ENCODE peak calls at places on chromosomes 1 and 21, in seven cellular contexts. B is foreskin fibroblast; V is K562; N is SK-N-SH; C is CD4-positive, alpha-beta memory T cell; S is OCI-LY7; P is mesenchymal stem cell. Q is an unnamed sample.

GRCh38 chr1:43814401-43814800 is 107.1 kb downstream of the ST3GAL3 start:
- DNase-seq in V (no peak), C (no peak), S (no peak), P (no peak), N (no peak), B (no peak), Q (no peak)

GRCh38 chr1:232602622-232603021 is 27.3 kb downstream of the SIPA1L2 start:
- DNase-seq in C (no peak), S (peak; percentile 39), N (no peak), V (no peak), B (no peak), P (no peak), Q (no peak)

GRCh38 chr1:77942400-77943140 is 36.3 kb downstream of the FUBP1 start:
- DNase-seq in B (no peak), P (no peak), V (no peak), N (no peak), S (no peak), C (no peak), Q (no peak)

GRCh38 chr1:96559181-96559580 is 162.4 kb upstream of the PTBP2 start:
- DNase-seq in B (peak; percentile 17), P (peak; percentile 30), C (no peak), N (no peak), S (no peak), V (no peak), Q (no peak)

GRCh38 chr21:42447732-42448131 is 44.0 kb downstream of the UBASH3A start:
- DNase-seq in V (no peak), N (no peak), S (no peak), P (no peak), B (no peak), C (no peak), Q (no peak)

GRCh38 chr21:17730782-17731181 is 88.4 kb downstream of the C21orf91 start:
- DNase-seq in V (no peak), B (no peak), S (no peak), N (no peak), P (peak; percentile 48), C (no peak), Q (no peak)

GRCh38 chr21:45329261-45330074 is 41.8 kb upstream of the POFUT2 start:
- DNase-seq in B (no peak), C (no peak), S (no peak), N (no peak), V (no peak), P (no peak), Q (peak; percentile 88)

GRCh38 chr1:231828182-231828920 is 201.8 kb downstream of the DISC1 start:
- DNase-seq in V (no peak), S (no peak), C (no peak), B (peak; percentile 98), P (peak; percentile 95), N (no peak), Q (no peak)

GRCh38 chr1:147243228-147243685 is 773 bp downstream of the CHD1L start:
- DNase-seq in S (peak; percentile 58), V (peak; percentile 48), C (no peak), N (peak; percentile 65), B (no peak), P (no peak), Q (peak; percentile 54)

GRCh38 chr1:99445486-99445885 is 181.2 kb downstream of the PLPPR4 start:
- DNase-seq in P (no peak), S (no peak), N (no peak), B (peak; percentile 41), V (no peak), C (no peak), Q (no peak)

GRCh38 chr1:51093566-51093965 is 8.5 kb upstream of the C1orf185 start:
- DNase-seq in S (no peak), C (no peak), B (peak; percentile 8), P (no peak), V (no peak), N (no peak), Q (no peak)

GRCh38 chr1:163399976-163400375 is 78.2 kb downstream of the NUF2 start:
- DNase-seq in P (no peak), C (no peak), N (no peak), S (no peak), V (no peak), B (no peak), Q (no peak)

GRCh38 chr1:25800538-25801377 is 765 bp downstream of the SELENON start:
- DNase-seq in N (no peak), B (peak; percentile 34), V (no peak), C (no peak), S (no peak), P (no peak), Q (no peak)

GRCh38 chr1:246932366-246932700 is 585 bp upstream of the AHCTF1 start:
- DNase-seq in C (no peak), B (peak; percentile 10), S (no peak), N (peak; percentile 22), P (no peak), V (no peak), Q (no peak)

DNA sequence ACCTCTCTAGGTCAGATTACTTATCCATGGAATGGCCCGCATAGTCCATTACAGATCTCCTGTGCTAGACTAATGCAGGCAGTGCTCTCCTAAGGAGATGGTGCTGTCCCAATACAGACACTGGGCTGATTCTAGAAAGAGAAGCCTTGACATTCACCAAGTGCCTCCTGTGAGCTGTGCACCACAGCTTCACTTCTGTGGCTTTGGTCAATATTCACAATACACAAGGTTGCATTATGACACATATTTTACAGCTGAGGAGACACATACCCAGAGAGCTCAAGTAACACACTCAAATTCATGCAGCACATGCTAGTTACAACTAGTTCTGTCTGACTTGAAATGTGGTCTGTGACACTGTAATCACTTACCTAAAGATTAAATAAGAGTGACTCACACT is 59.4 kb upstream of the LRRC8B start:
- DNase-seq in S (no peak), B (no peak), N (no peak), P (no peak), V (no peak), C (no peak), Q (no peak)
- H3K4me3 ChIP-seq in S (no peak overlapping the region), B (no peak overlapping the region), N (no peak overlapping the region), P (no peak overlapping the region), V (no peak overlapping the region), C (no peak overlapping the region), Q (no peak overlapping the region)

GRCh38 chr1:44947774-44948311 is 38.6 kb downstream of the EIF2B3 start:
- DNase-seq in B (peak; percentile 24), V (no peak), C (no peak), P (peak; percentile 18), S (no peak), N (no peak), Q (no peak)
- H3K4me3 ChIP-seq in B (no peak overlapping the region), V (no peak overlapping the region), C (no peak overlapping the region), P (no peak overlapping the region), S (no peak overlapping the region), N (no peak overlapping the region), Q (no peak overlapping the region)

GRCh38 chr1:58902830-58903229 is 119.0 kb upstream of the JUN start:
- DNase-seq in V (no peak), P (no peak), N (no peak), B (no peak), S (no peak), C (no peak), Q (no peak)
- H3K4me3 ChIP-seq in V (no peak overlapping the region), P (no peak overlapping the region), N (no peak overlapping the region), B (no peak overlapping the region), S (no peak overlapping the region), C (peak overlapping the region; percentile 56), Q (peak overlapping the region; percentile 35)

DNA sequence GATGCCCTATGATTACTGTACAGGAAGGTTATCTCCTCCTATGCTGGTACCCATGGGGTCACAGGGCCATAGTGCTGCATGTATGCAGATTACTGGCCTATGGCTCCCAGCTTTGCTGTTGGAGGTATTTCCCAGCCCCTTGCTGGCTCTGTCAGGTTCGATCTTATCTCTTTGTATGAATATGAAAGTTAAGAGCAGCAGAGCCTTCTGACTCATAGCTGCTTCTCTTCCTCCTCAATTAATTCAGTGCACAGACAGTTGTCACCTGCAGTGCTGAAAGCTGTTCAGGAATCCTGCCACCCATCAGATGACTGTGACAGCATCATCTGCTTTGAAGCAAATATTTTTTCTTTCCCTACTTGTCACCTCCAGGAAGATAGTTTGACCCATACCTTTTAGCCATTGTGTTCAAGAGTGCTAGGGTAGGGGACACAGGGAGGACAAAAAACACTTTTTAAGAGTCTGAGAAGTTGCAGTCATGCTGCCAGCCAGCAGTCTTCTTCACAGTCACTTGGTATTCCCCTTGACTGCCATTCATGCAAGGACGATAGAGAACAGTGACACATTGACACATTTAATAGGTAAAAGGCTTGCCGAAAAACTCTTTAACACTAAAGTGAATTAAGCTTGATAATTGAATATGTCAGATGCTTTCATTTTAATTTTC is 73.1 kb downstream of the KIF1B start:
- DNase-seq in P (no peak), B (no peak), C (no peak), N (no peak), S (no peak), V (peak; percentile 21), Q (no peak)
- H3K4me3 ChIP-seq in P (no peak overlapping the region), B (no peak overlapping the region), C (no peak overlapping the region), N (no peak overlapping the region), S (no peak overlapping the region), V (no peak overlapping the region), Q (no peak overlapping the region)

DNA sequence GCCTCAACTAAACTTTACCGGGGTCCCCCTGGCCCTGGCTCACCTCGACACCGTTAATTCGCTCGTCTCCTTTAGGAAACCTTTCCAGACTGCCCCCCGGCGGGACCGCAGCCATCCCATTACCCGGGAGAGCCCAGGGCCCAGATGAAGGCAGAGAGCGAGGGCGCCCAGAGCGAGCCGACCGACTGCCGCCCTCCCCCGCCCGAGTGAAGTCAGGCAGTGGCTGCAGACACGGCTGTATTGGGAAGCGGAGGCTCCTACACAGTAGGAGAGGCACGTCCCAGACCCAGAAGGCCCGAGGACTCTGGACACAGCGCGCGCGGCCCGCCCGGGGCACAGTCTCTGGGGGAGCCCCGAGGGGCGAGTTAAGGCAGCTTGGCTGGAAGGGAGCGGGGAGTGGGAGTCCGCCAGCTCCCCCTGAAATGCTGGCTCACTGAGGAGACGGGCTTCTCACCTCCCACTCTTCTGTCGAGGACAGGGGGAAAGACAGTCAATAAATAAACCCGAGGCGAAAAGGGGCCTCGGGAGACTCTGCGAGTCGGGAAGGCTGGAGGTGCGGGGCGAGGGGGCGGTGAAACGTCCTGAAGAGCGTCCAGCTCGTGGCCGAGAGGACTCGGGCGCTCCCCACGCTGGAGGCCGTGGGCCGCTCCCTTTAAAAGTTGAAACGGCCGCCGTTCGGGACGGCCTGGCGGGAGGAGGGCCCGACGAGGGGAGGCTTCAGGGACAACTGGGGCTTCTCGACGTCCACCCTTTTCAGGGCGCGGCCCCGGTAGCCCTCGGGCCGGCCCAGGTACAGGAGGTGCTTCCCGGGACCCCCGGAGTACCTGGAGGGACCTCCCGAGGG is 14.4 kb downstream of the SEMA6C start:
- DNase-seq in N (peak; percentile 23), V (no peak), P (peak; percentile 44), B (peak; percentile 24), S (no peak), C (no peak), Q (no peak)
- H3K4me3 ChIP-seq in N (no peak overlapping the region), V (no peak overlapping the region), P (no peak overlapping the region), B (peak overlapping the region; percentile 45), S (no peak overlapping the region), C (no peak overlapping the region), Q (peak overlapping the region; percentile 41)

GRCh38 chr1:202642619-202643291 is 67.5 kb downstream of the SYT2 start:
- DNase-seq in N (peak; percentile 58), C (no peak), S (no peak), V (no peak), B (no peak), P (no peak), Q (no peak)
- H3K4me3 ChIP-seq in N (peak overlapping the region; percentile 33), C (peak overlapping the region; percentile 38), S (no peak overlapping the region), V (no peak overlapping the region), B (no peak overlapping the region), P (no peak overlapping the region), Q (no peak overlapping the region)

Q was measured in right lobe of liver.